ENCODE peak calls at places on chromosomes 6 and 20, in ten cellular contexts. Z is dorsolateral prefrontal cortex; F is NCI-H510A treated with DMSO at 0.1 percent for 48 hours; I is amniotic stem cell; T is amygdala; K is CD14-positive monocyte; Y is NCI-H460; N is sciatic nerve; J is lower lobe of right lung; D is stimulated activated CD4-positive, alpha-beta T cell treated with anti-CD3 and anti-CD28 coated beads, Interleukin-4, amount 100 ng/mL, for 48 hours. O is an unnamed sample.

GRCh38 chr20:20820104-20820503 is 107.7 kb upstream of the RALGAPA2 start:
- DNase-seq in Z (no peak), F (peak), I (no peak), T (no peak), K (no peak), Y (peak), N (no peak), J (no peak), D (no peak), O (no peak)

GRCh38 chr20:32626859-32627636 is 41.9 kb upstream of the NOL4L start:
- DNase-seq in Z (peak), F (peak), I (no peak), T (peak), K (no peak), Y (no peak), N (no peak), J (no peak), D (no peak), O (peak)

GRCh38 chr6:170033666-170034065 is 257.2 kb downstream of the DLL1 start:
- DNase-seq in Z (no peak), F (no peak), I (no peak), T (no peak), K (peak), Y (no peak), N (peak), J (no peak), D (no peak), O (peak)

GRCh38 chr20:50506270-50506579 is 4.0 kb upstream of the PTPN1 start:
- DNase-seq in Z (no peak), F (no peak), I (no peak), T (no peak), K (no peak), Y (no peak), N (no peak), J (no peak), D (no peak), O (no peak)

GRCh38 chr6:46002264-46002663 is 13.4 kb downstream of the CLIC5 start:
- DNase-seq in Z (no peak), F (no peak), I (no peak), T (no peak), K (no peak), Y (no peak), N (no peak), J (no peak), D (no peak), O (no peak)

GRCh38 chr6:136088693-136089092 is 161.4 kb downstream of the MTFR2 start:
- DNase-seq in Z (no peak), F (no peak), I (no peak), T (no peak), K (no peak), Y (no peak), N (no peak), J (no peak), D (no peak), O (no peak)

GRCh38 chr6:118748311-118749062 is 97.1 kb upstream of the CEP85L start:
- DNase-seq in Z (peak), F (peak), I (peak), T (peak), K (no peak), Y (no peak), N (no peak), J (no peak), D (no peak), O (no peak)

GRCh38 chr6:43220439-43220951 is 8.8 kb downstream of the DNPH1 start:
- DNase-seq in Z (no peak), F (no peak), I (no peak), T (no peak), K (no peak), Y (no peak), N (no peak), J (no peak), D (no peak), O (no peak)

GRCh38 chr6:15464211-15464725 is 198.6 kb downstream of the DTNBP1 start:
- DNase-seq in Z (no peak), F (no peak), I (no peak), T (no peak), K (no peak), Y (peak), N (no peak), J (no peak), D (peak), O (no peak)

GRCh38 chr20:13996265-13996664 is 949 bp downstream of the MACROD2 start:
- DNase-seq in Z (no peak), F (no peak), I (no peak), T (no peak), K (peak), Y (no peak), N (no peak), J (no peak), D (no peak), O (no peak)

GRCh38 chr6:161393839-161394364 is 120.0 kb upstream of the AGPAT4 start:
- DNase-seq in Z (no peak), F (peak), I (peak), T (peak), K (peak), Y (peak), N (no peak), J (no peak), D (peak), O (no peak)

GRCh38 chr6:112268011-112268410 is 13.6 kb upstream of the LAMA4 start:
- DNase-seq in Z (no peak), F (no peak), I (no peak), T (no peak), K (no peak), Y (no peak), N (no peak), J (no peak), D (no peak), O (no peak)

GRCh38 chr20:42958367-42959112 is 231.2 kb downstream of the PTPRT start:
- DNase-seq in Z (no peak), F (no peak), I (no peak), T (no peak), K (no peak), Y (no peak), N (no peak), J (no peak), D (no peak), O (no peak)

GRCh38 chr6:128079026-128079425 is 178.2 kb upstream of the THEMIS start:
- DNase-seq in Z (no peak), F (no peak), I (no peak), T (no peak), K (no peak), Y (no peak), N (no peak), J (no peak), D (no peak), O (no peak)

GRCh38 chr6:31834367-31834703 is 6.8 kb downstream of the HSPA1B start:
- DNase-seq in Z (peak), F (peak), I (peak), T (peak), K (peak), Y (peak), N (peak), J (peak), D (peak), O (peak)

GRCh38 chr6:15893556-15894253 is 230.9 kb upstream of the DTNBP1 start:
- DNase-seq in Z (no peak), F (no peak), I (no peak), T (no peak), K (no peak), Y (no peak), N (no peak), J (no peak), D (no peak), O (no peak)

GRCh38 chr20:47198254-47198671 is 158.2 kb downstream of the ZMYND8 start:
- DNase-seq in Z (no peak), F (no peak), I (no peak), T (no peak), K (no peak), Y (no peak), N (no peak), J (no peak), D (peak), O (no peak)

GRCh38 chr6:134436281-134436815 is 118.4 kb upstream of the SGK1 start:
- DNase-seq in Z (peak), F (no peak), I (peak), T (peak), K (peak), Y (peak), N (no peak), J (peak), D (peak), O (no peak)

GRCh38 chr6:113343940-113344339 is 513.2 kb upstream of the MARCKS start:
- DNase-seq in Z (no peak), F (no peak), I (no peak), T (no peak), K (no peak), Y (no peak), N (no peak), J (no peak), D (no peak), O (no peak)

GRCh38 chr20:47754301-47754700 is 31.0 kb downstream of the SULF2 start:
- DNase-seq in Z (no peak), F (no peak), I (no peak), T (no peak), K (no peak), Y (no peak), N (no peak), J (no peak), D (no peak), O (no peak)